ENCODE peak calls at places on chromosomes 11 and 22, in five cellular contexts. G, J, Y, I and S are unnamed samples.
A peak's percentile ranks its signal among the peaks of the same experiment; 100 is the strongest.

GRCh38 chr22:22769434-22770279 is 118.0 kb upstream of the IGLL5 start:
- DNase-seq in G (no peak), Y (no peak), J (no peak), I (no peak), S (no peak)

GRCh38 chr22:36860438-36860820 is 377 bp upstream of the NCF4 start:
- DNase-seq in J (no peak), Y (no peak), G (no peak), I (no peak), S (no peak)

GRCh38 chr11:69884751-69885150 is 65.5 kb upstream of the FGF3 start:
- DNase-seq in G (no peak), J (no peak), Y (no peak), I (no peak), S (no peak)

GRCh38 chr22:21594865-21595452 is 27.4 kb downstream of the UBE2L3 start:
- DNase-seq in G (no peak), I (no peak), J (no peak), Y (no peak), S (no peak)

GRCh38 chr11:44258839-44259420 is 51.0 kb downstream of the ALX4 start:
- DNase-seq in G (no peak), Y (no peak), J (no peak), I (no peak), S (no peak)

GRCh38 chr11:119677840-119678239 is 51.2 kb downstream of the NECTIN1 start:
- DNase-seq in I (no peak), G (no peak), J (no peak), Y (no peak), S (no peak)

GRCh38 chr11:102957953-102958352 is 2.4 kb upstream of the MMP13 start:
- DNase-seq in Y (no peak), I (no peak), J (no peak), G (no peak), S (no peak)

GRCh38 chr11:66568124-66568916 is at the start of gene CTSF:
- DNase-seq in G (peak; percentile 64), J (peak; percentile 93), I (peak; percentile 85), Y (peak; percentile 93), S (peak; percentile 69)

GRCh38 chr11:12581923-12582322 is 92.3 kb upstream of the TEAD1 start:
- DNase-seq in I (no peak), G (no peak), Y (no peak), J (no peak), S (no peak)

GRCh38 chr11:12573707-12574106 is 100.5 kb upstream of the TEAD1 start:
- DNase-seq in I (no peak), G (no peak), Y (no peak), J (no peak), S (no peak)

GRCh38 chr11:12577746-12578644 is 96.2 kb upstream of the TEAD1 start:
- DNase-seq in J (peak; percentile 60), G (no peak), Y (no peak), I (no peak), S (no peak)
- TF ChIP-seq CTCF in J (peak; percentile 49), G (no peak), Y (no peak), I (no peak), S (no peak)

GRCh38 chr11:97432926-97433325 is 1043.1 kb downstream of the JRKL start:
- DNase-seq in G (no peak), I (no peak), J (no peak), Y (no peak), S (no peak)
- TF ChIP-seq CTCF in G (no peak), I (no peak), J (no peak), Y (no peak), S (no peak)

DNA sequence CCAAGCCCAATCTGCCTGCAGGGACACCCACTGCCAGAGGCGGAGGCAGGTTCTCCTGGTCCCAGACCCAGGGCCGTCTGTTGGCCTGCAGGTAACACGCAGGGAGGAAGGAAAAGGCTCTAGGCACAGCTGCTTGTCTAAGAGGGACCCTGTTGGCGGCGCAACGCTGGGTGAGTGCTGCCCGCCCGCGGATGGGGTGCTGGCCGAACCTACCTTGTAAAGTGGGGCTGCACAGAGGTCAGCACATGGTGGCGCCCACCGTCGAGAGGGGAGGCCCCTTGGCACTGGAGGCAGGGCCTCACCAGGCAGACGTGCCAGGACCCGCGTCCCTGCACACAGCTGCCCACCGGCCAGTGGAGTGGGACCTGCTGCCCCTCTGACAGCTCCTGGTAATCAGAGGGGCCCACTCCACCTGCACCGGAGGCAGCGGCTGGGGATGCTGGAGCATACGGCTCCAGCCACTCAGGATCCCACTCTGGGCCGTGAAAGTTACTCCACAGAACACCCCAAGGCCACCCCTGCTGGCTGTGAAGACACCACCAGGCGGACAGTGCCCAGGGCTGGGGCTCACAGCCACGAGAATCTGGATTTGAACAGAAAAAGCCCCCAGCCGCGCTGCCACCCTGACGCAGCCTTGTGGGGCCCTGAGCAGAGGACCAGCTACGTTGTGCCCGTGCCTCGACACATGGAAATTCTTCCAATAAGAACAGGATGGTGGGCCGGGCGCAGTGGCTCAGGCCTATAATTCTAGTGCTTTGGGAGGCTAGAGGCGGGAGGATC is 24.0 kb downstream of the TBX1 start:
- DNase-seq in G (no peak), I (no peak), Y (no peak), J (peak; percentile 46), S (no peak)
- TF ChIP-seq CTCF in G (no peak), I (no peak), Y (no peak), J (no peak), S (no peak)

GRCh38 chr11:1731451-1732059 is 18.8 kb downstream of the IFITM10 start:
- DNase-seq in G (no peak), I (no peak), Y (no peak), J (no peak), S (no peak)
- TF ChIP-seq CTCF in G (no peak), I (no peak), Y (no peak), J (no peak), S (no peak)

GRCh38 chr22:20174785-20175596 is 24.1 kb upstream of the CCDC188 start:
- DNase-seq in Y (no peak), G (no peak), I (no peak), J (no peak), S (no peak)
- TF ChIP-seq CTCF in Y (no peak), G (peak; percentile 13), I (no peak), J (no peak), S (no peak)

GRCh38 chr11:76410771-76411423 is 29.8 kb downstream of the GVQW3 start:
- DNase-seq in G (no peak), J (no peak), I (no peak), Y (no peak), S (no peak)

GRCh38 chr11:76419896-76420295 is 24.9 kb upstream of the EMSY start:
- DNase-seq in G (no peak), J (peak; percentile 69), Y (no peak), I (no peak), S (no peak)

DNA sequence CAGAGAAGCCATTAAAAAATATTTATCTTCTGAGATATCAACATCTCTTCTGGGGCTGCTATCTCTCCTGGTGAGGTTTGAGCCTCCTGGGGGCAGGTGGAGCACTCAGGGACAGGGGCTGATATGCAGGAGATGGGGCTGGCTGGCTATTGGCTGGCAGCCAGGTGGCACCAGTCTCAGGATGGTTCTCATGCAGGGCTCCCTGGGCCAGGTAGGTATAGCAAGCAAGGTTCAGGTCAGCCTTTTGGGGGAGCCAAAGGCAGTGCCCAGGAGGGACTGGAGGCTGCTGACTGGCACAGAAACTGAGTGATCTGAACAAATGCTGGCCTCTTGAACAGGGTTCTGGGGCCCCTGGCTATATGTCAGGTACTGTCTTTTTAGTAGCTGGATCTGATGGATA is 29.7 kb upstream of the EMSY start:
- DNase-seq in G (no peak), I (no peak), J (peak; percentile 65), Y (no peak), S (no peak)
- TF ChIP-seq CTCF in G (no peak), I (no peak), J (peak; percentile 43), Y (no peak), S (no peak)